ENCODE peak calls at places on chromosomes 13 and 19, in five cellular contexts. One of them, this sample, is unnamed.

GRCh38 chr13:46339035-46339666 is 47.9 kb downstream of the RUBCNL start:
- DNase-seq in HepG2: no peak
- DNase-seq in GM12878: peak
- DNase-seq in NT2/D1: no peak
- DNase-seq in H1: no peak
- DNase-seq in this sample: no peak

GRCh38 chr13:99406799-99407201 is 94.5 kb upstream of the TM9SF2 start:
- DNase-seq in NT2/D1: no peak
- DNase-seq in GM12878: no peak
- DNase-seq in H1: no peak
- DNase-seq in HepG2: no peak
- DNase-seq in this sample: no peak

GRCh38 chr19:47819841-47820244 is 1.9 kb upstream of the CRX start:
- DNase-seq in HepG2: no peak
- DNase-seq in H1: no peak
- DNase-seq in GM12878: no peak
- DNase-seq in NT2/D1: peak
- DNase-seq in this sample: no peak

GRCh38 chr19:35937345-35938281 is 1.4 kb downstream of the LRFN3 start:
- DNase-seq in H1: no peak
- DNase-seq in GM12878: no peak
- DNase-seq in HepG2: no peak
- DNase-seq in NT2/D1: no peak
- DNase-seq in this sample: no peak

GRCh38 chr13:74017301-74018092 is 116.7 kb downstream of the KLF12 start:
- DNase-seq in HepG2: no peak
- DNase-seq in NT2/D1: no peak
- DNase-seq in GM12878: no peak
- DNase-seq in H1: no peak
- DNase-seq in this sample: no peak

GRCh38 chr19:10543420-10544241 is at the start of gene ATG4D:
- DNase-seq in GM12878: no peak
- DNase-seq in H1: peak
- DNase-seq in HepG2: peak
- DNase-seq in NT2/D1: peak
- DNase-seq in this sample: peak

GRCh38 chr13:78978381-78978998 is 319.5 kb upstream of the OBI1 start:
- DNase-seq in H1: no peak
- DNase-seq in GM12878: peak
- DNase-seq in NT2/D1: peak
- DNase-seq in HepG2: peak
- DNase-seq in this sample: peak

GRCh38 chr13:99280166-99280565 is 22.0 kb upstream of the GPR18 start:
- DNase-seq in HepG2: no peak
- DNase-seq in GM12878: no peak
- DNase-seq in H1: no peak
- DNase-seq in NT2/D1: no peak
- DNase-seq in this sample: no peak

GRCh38 chr13:47426126-47426849 is 529.4 kb upstream of the HTR2A start:
- DNase-seq in NT2/D1: no peak
- DNase-seq in H1: no peak
- DNase-seq in HepG2: no peak
- DNase-seq in GM12878: no peak
- DNase-seq in this sample: no peak

GRCh38 chr19:3129112-3129511 is 6.7 kb upstream of the GNA15 start:
- DNase-seq in GM12878: no peak
- DNase-seq in NT2/D1: no peak
- DNase-seq in HepG2: peak
- DNase-seq in H1: no peak
- DNase-seq in this sample: no peak

GRCh38 chr19:30565680-30566079 is 193.5 kb downstream of the ZNF536 start:
- DNase-seq in H1: no peak
- DNase-seq in HepG2: no peak
- DNase-seq in GM12878: no peak
- DNase-seq in NT2/D1: no peak
- DNase-seq in this sample: no peak

GRCh38 chr13:46624821-46625220 is 71.9 kb downstream of the LRCH1 start:
- DNase-seq in HepG2: no peak
- DNase-seq in NT2/D1: no peak
- DNase-seq in H1: no peak
- DNase-seq in GM12878: no peak
- DNase-seq in this sample: no peak

GRCh38 chr19:1259206-1259872 is 9.8 kb upstream of the CIRBP start:
- DNase-seq in GM12878: peak
- DNase-seq in NT2/D1: no peak
- DNase-seq in H1: no peak
- DNase-seq in HepG2: peak
- DNase-seq in this sample: no peak

GRCh38 chr13:97275265-97275664 is 53.1 kb downstream of the MBNL2 start:
- DNase-seq in NT2/D1: no peak
- DNase-seq in H1: no peak
- DNase-seq in GM12878: no peak
- DNase-seq in HepG2: peak
- DNase-seq in this sample: no peak

GRCh38 chr19:6220385-6221191 is 59.2 kb downstream of the MLLT1 start:
- DNase-seq in HepG2: no peak
- DNase-seq in H1: no peak
- DNase-seq in GM12878: no peak
- DNase-seq in NT2/D1: no peak
- DNase-seq in this sample: no peak

GRCh38 chr13:43268632-43269031 is 245.2 kb downstream of the DNAJC15 start:
- DNase-seq in GM12878: no peak
- DNase-seq in HepG2: no peak
- DNase-seq in H1: no peak
- DNase-seq in NT2/D1: no peak
- DNase-seq in this sample: no peak

GRCh38 chr13:34412817-34413365 is 529.2 kb upstream of the NBEA start:
- DNase-seq in NT2/D1: no peak
- DNase-seq in HepG2: no peak
- DNase-seq in H1: no peak
- DNase-seq in GM12878: no peak
- DNase-seq in this sample: no peak

GRCh38 chr19:11063434-11063833 is 25.8 kb upstream of the LDLR start:
- DNase-seq in GM12878: no peak
- DNase-seq in H1: no peak
- DNase-seq in HepG2: no peak
- DNase-seq in NT2/D1: no peak
- DNase-seq in this sample: no peak

GRCh38 chr13:27076411-27076810 is 95.2 kb downstream of the USP12 start:
- DNase-seq in H1: no peak
- DNase-seq in HepG2: no peak
- DNase-seq in NT2/D1: no peak
- DNase-seq in GM12878: no peak
- DNase-seq in this sample: no peak

GRCh38 chr13:113273856-113274590 is 23.0 kb upstream of the LAMP1 start:
- DNase-seq in GM12878: no peak
- DNase-seq in H1: no peak
- DNase-seq in NT2/D1: no peak
- DNase-seq in HepG2: no peak
- DNase-seq in this sample: no peak

DNA sequence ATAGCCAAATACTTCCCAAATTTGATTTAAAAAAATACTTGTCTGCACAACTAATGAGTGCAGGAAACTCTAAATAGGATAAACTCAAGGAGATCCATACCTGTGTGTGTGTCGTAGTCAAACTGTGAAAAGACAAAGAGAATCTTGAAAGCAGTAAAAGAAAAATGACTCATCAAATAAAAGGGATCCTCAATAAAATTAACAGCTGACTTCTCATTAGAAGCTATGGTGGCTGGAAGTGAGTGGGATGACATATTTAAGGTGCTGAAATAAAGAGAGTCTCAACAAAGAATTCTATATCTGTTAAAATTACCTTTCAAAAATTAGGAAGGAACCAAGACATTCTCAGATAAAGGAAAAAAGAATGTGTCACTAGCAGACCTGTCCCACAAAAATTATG is 13.7 kb downstream of the RNASEH2B start:
- DNase-seq in HepG2: no peak
- DNase-seq in NT2/D1: no peak
- DNase-seq in GM12878: no peak
- DNase-seq in H1: no peak
- DNase-seq in this sample: no peak
- TF ChIP-seq SUZ12 in HepG2: no peak
- TF ChIP-seq SUZ12 in NT2/D1: no peak
- TF ChIP-seq SUZ12 in GM12878: no peak
- TF ChIP-seq SUZ12 in H1: no peak
- TF ChIP-seq SUZ12 in this sample: no peak

DNA sequence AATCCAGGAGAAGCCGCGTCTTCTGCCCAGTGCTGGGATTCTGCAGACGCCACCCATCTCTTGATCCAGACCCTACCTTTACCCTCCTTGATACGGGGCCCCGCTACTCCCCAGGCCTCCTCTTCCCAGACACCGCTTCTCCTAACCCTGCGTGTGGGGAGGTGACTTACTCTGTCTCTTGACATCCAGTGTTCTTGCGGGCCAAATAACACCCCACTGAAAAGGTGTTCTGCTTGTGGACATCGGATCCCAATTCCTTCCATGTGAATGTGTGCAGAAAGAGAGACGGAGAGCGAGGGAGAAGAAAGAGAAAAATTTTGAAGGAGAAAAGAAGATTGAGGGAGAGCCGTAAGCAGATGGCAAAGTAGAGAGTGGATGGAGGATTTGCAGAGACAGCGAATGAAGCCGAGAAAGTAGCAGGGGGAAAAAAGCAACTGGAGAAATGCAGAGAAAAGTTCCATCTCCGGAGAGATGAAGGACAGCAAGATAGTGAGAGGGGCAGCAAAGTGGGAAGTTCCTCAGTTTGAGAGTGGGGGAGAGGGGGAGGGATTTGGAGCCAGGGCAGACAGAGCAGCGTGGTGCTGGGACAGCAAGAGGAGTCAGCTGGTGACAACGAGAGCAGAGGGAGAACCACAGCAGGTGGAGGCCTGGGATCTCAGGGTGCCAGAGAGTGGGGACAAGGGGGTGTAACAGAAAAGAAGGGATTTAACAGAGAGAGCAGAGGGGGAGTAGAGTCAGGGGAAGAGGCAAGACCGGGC is 811 bp downstream of the ZNF480 start:
- DNase-seq in H1: no peak
- DNase-seq in GM12878: no peak
- DNase-seq in NT2/D1: no peak
- DNase-seq in HepG2: no peak
- DNase-seq in this sample: no peak
- TF ChIP-seq SUZ12 in H1: no peak
- TF ChIP-seq SUZ12 in GM12878: no peak
- TF ChIP-seq SUZ12 in NT2/D1: no peak
- TF ChIP-seq SUZ12 in HepG2: no peak
- TF ChIP-seq SUZ12 in this sample: no peak

GRCh38 chr19:42023121-42023942 is 29.3 kb upstream of the ATP1A3 start:
- DNase-seq in GM12878: no peak
- DNase-seq in NT2/D1: peak
- DNase-seq in H1: peak
- DNase-seq in HepG2: peak
- DNase-seq in this sample: peak
- TF ChIP-seq SUZ12 in GM12878: no peak
- TF ChIP-seq SUZ12 in NT2/D1: no peak
- TF ChIP-seq SUZ12 in H1: no peak
- TF ChIP-seq SUZ12 in HepG2: no peak
- TF ChIP-seq SUZ12 in this sample: no peak

GRCh38 chr19:33622505-33622808 is 704 bp downstream of the CHST8 start:
- DNase-seq in H1: no peak
- DNase-seq in HepG2: no peak
- DNase-seq in GM12878: no peak
- DNase-seq in NT2/D1: no peak
- DNase-seq in this sample: peak

GRCh38 chr19:33622809-33623511 is 1.2 kb downstream of the CHST8 start:
- DNase-seq in NT2/D1: no peak
- DNase-seq in HepG2: no peak
- DNase-seq in H1: no peak
- DNase-seq in GM12878: no peak
- DNase-seq in this sample: peak

GRCh38 chr19:33620611-33621010 is 1.1 kb upstream of the CHST8 start:
- DNase-seq in NT2/D1: no peak
- DNase-seq in H1: no peak
- DNase-seq in HepG2: no peak
- DNase-seq in GM12878: no peak
- DNase-seq in this sample: no peak

GRCh38 chr19:33621065-33621785 is 528 bp upstream of the CHST8 start:
- DNase-seq in HepG2: no peak
- DNase-seq in GM12878: no peak
- DNase-seq in H1: peak
- DNase-seq in NT2/D1: no peak
- DNase-seq in this sample: no peak

DNA sequence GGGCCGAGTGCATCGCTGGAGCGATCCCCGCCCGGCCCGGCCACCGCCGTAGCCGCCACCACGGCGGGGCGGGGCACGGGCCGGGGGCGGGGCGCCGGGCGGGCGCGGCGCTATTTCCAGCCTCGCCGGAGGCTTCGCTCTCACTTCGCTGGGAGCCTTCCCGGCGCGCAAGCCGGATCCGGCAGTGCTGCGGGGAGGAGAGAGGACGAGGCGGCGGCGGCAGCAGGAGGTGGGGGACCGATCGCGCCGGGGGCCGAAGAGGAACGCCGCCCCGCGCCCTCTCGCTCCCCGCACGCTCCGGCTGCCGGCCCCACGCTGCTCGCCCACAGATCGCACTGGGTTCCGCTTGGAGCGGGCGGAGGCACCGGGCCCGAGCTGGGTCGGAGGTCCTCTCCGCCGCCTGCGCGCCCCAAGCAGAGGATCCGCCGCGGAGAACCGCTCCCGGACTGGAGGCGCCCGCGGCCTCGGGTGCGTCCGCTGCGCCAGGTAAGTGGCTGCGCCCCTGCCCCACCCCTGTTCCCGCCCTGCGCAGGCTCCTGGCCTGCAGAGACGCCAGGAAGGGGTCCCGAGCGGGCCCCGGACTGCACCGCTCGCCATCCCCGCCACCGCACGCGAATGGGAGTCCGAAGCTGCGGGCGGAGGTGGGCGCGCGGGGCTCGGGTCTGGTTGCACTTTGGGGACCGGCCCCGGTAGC is at the start of gene CHST8:
- DNase-seq in H1: peak
- DNase-seq in HepG2: no peak
- DNase-seq in NT2/D1: peak
- DNase-seq in GM12878: no peak
- DNase-seq in this sample: peak
- TF ChIP-seq SUZ12 in H1: no peak
- TF ChIP-seq SUZ12 in HepG2: no peak
- TF ChIP-seq SUZ12 in NT2/D1: no peak
- TF ChIP-seq SUZ12 in GM12878: no peak
- TF ChIP-seq SUZ12 in this sample: no peak

DNA sequence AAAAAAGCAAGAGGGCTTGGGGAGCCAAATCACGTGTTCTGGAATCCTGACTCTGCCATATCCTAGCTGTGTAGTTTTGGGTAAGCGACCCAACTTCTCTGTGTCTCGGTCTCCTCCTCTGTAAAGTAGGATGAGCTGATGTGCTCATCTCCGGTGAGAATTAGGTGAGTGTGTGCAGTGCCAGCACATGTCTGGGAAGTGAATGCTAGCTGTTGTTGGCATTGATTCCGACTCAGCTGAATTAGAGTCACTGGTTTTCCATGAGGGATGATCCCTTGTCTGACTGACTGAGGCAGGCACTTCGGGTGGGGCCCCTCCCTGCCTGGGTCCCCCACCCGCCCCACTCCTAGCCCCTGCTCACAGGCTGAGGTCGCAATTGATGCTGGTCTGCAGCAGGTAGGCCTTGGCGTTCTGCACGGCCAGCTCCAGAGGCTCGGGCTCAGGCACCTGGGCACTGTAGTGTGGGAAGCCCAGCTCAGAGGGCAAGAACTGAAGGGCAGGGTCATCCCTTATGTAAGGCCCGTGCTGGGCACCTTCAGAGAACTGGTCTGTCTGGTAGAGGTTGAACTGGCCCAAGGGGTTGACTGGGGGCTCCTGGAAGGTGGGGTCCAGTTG is 835 bp downstream of the RSPH6A start:
- DNase-seq in H1: no peak
- DNase-seq in GM12878: no peak
- DNase-seq in NT2/D1: no peak
- DNase-seq in HepG2: no peak
- DNase-seq in this sample: no peak
- TF ChIP-seq SUZ12 in H1: no peak
- TF ChIP-seq SUZ12 in GM12878: no peak
- TF ChIP-seq SUZ12 in NT2/D1: no peak
- TF ChIP-seq SUZ12 in HepG2: no peak
- TF ChIP-seq SUZ12 in this sample: no peak

This sample was measured in HEK293T.